ENCODE peak calls at places on chromosomes 13 and 19, in six cellular contexts. H is NCI-H2081; M is EH; N is A549; P is stimulated activated naive B cell treated with anti-CD40 and anti-IgM and Interleukin-4, amounts not matched to agents 10 μg/mL and 1 μg/mL and 100 μg/mL, for 72 hours; D is left cardiac atrium. G is an unnamed sample.

GRCh38 chr13:23418776-23419683 is 14.5 kb downstream of the SACS start:
- DNase-seq in D (no peak), M (no peak), H (no peak), N (no peak), P (no peak), G (no peak)

GRCh38 chr13:30196025-30196424 is 111.3 kb downstream of the KATNAL1 start:
- DNase-seq in N (no peak), D (no peak), M (peak; percentile 20), P (no peak), H (peak; percentile 82), G (no peak)

GRCh38 chr13:45847554-45848224 is 3.9 kb downstream of the SIAH3 start:
- DNase-seq in M (no peak), P (no peak), D (no peak), N (no peak), H (no peak), G (no peak)

GRCh38 chr13:36728006-36728405 is 54.2 kb downstream of the SERTM1 start:
- DNase-seq in H (no peak), P (no peak), N (no peak), D (no peak), M (no peak), G (no peak)

GRCh38 chr13:40613192-40613818 is 53.1 kb downstream of the FOXO1 start:
- DNase-seq in N (no peak), M (no peak), D (no peak), H (no peak), P (peak; percentile 51), G (no peak)

GRCh38 chr19:12790628-12791344 is 500 bp upstream of the JUNB start:
- DNase-seq in P (no peak), D (no peak), N (no peak), M (no peak), H (no peak), G (no peak)

GRCh38 chr13:32881074-32881791 is 135.0 kb upstream of the KL start:
- DNase-seq in H (no peak), N (no peak), M (peak; percentile 69), D (no peak), P (no peak), G (no peak)

GRCh38 chr19:23515551-23515950 is 120.3 kb upstream of the ZNF91 start:
- DNase-seq in D (no peak), P (no peak), M (no peak), N (no peak), H (no peak), G (no peak)

GRCh38 chr19:48490980-48491792 is 20.4 kb downstream of the LMTK3 start:
- DNase-seq in N (peak; percentile 86), D (no peak), P (no peak), H (peak; percentile 31), M (no peak), G (no peak)

GRCh38 chr19:10936661-10937084 is 8.1 kb downstream of the TIMM29 start:
- DNase-seq in D (no peak), P (no peak), H (peak; percentile 83), M (peak; percentile 81), N (peak; percentile 56), G (peak; percentile 79)

GRCh38 chr13:44432595-44432994 is 59.0 kb downstream of the SERP2 start:
- DNase-seq in P (no peak), M (no peak), N (no peak), D (no peak), H (no peak), G (no peak)

GRCh38 chr13:98997051-98997730 is 19.3 kb upstream of the DOCK9 start:
- DNase-seq in H (no peak), D (no peak), M (no peak), N (no peak), P (no peak), G (no peak)

GRCh38 chr19:5430237-5430636 is 25.0 kb upstream of the ZNRF4 start:
- DNase-seq in M (no peak), P (no peak), N (no peak), D (no peak), H (no peak), G (no peak)

GRCh38 chr19:28021316-28022185 is 1191.4 kb downstream of the UQCRFS1 start:
- DNase-seq in H (no peak), D (no peak), P (no peak), N (no peak), M (no peak), G (no peak)

GRCh38 chr19:29515233-29515619 is 10.6 kb upstream of the VSTM2B start:
- DNase-seq in P (no peak), H (no peak), M (no peak), D (no peak), N (no peak), G (no peak)

GRCh38 chr19:55086730-55087541 is 11.3 kb downstream of the EPS8L1 start:
- DNase-seq in N (no peak), M (peak; percentile 97), H (peak; percentile 23), D (peak; percentile 99), P (peak; percentile 50), G (no peak)

GRCh38 chr19:55353803-55354697 is 469 bp downstream of the COX6B2 start:
- DNase-seq in H (no peak), P (no peak), M (peak; percentile 66), N (peak; percentile 90), D (peak; percentile 80), G (peak; percentile 73)

GRCh38 chr13:50798923-50799322 is 44.6 kb downstream of the DLEU7 start:
- DNase-seq in H (no peak), M (peak; percentile 18), N (no peak), P (no peak), D (no peak), G (no peak)

GRCh38 chr13:111265701-111266035 is 54.8 kb upstream of the TEX29 start:
- DNase-seq in M (no peak), D (no peak), N (no peak), P (no peak), H (no peak), G (no peak)

GRCh38 chr19:9793051-9793591 is 24.6 kb upstream of the ZNF846 start:
- DNase-seq in H (peak; percentile 24), D (peak; percentile 75), M (peak; percentile 60), N (no peak), P (no peak), G (no peak)

GRCh38 chr13:99956473-99957349 is 14.9 kb downstream of the ZIC5 start:
- DNase-seq in D (no peak), M (no peak), H (no peak), N (no peak), P (no peak), G (no peak)

GRCh38 chr19:41192574-41193419 is at the start of gene CYP2S1:
- DNase-seq in N (peak; percentile 93), P (no peak), H (no peak), M (peak; percentile 21), D (no peak), G (peak; percentile 71)

GRCh38 chr13:50917572-50917971 is 8.0 kb downstream of the RNASEH2B start:
- DNase-seq in N (no peak), H (no peak), D (no peak), M (no peak), P (no peak), G (no peak)

GRCh38 chr13:48255090-48255489 is 22.1 kb downstream of the ITM2B start:
- DNase-seq in P (no peak), H (no peak), N (no peak), D (no peak), M (no peak), G (no peak)

GRCh38 chr19:1250374-1251232 is 2.2 kb downstream of the MIDN start:
- DNase-seq in H (peak; percentile 70), M (peak; percentile 76), N (no peak), D (peak; percentile 72), P (no peak), G (no peak)

GRCh38 chr19:10621966-10622365 is 3.4 kb upstream of the SLC44A2 start:
- DNase-seq in M (no peak), H (no peak), D (no peak), P (no peak), N (no peak), G (no peak)

GRCh38 chr13:24407844-24408243 is 98.5 kb downstream of the C1QTNF9 start:
- DNase-seq in D (no peak), P (no peak), M (no peak), N (no peak), H (no peak), G (no peak)